ENCODE peak calls at places on chromosome 9, in four cellular contexts. Z is AG04450; Q is naive thymus-derived CD8-positive, alpha-beta T cell; W is heart right ventricle. G is an unnamed sample.

GRCh38 chr9:129011761-129012281 is 16.3 kb downstream of the SH3GLB2 start:
- DNase-seq in Z (no peak), Q (no peak), W (no peak), G (no peak)

GRCh38 chr9:16964228-16964627 is 93.8 kb upstream of the BNC2 start:
- DNase-seq in Z (peak; percentile 98), Q (no peak), W (no peak), G (no peak)

GRCh38 chr9:91884153-91884552 is 65.9 kb downstream of the ROR2 start:
- DNase-seq in Z (no peak), Q (no peak), W (no peak), G (no peak)

GRCh38 chr9:127158995-127159801 is 36.8 kb upstream of the ANGPTL2 start:
- DNase-seq in Z (peak; percentile 60), Q (no peak), W (no peak), G (no peak)

GRCh38 chr9:137607141-137607857 is 1.8 kb downstream of the ARRDC1 start:
- DNase-seq in Z (no peak), Q (no peak), W (no peak), G (no peak)

GRCh38 chr9:136311433-136312375 is 7.8 kb upstream of the CCDC187 start:
- DNase-seq in Z (no peak), Q (no peak), W (peak; percentile 12), G (no peak)

GRCh38 chr9:28956111-28956880 is 1383.0 kb upstream of the C9orf72 start:
- DNase-seq in Z (no peak), Q (no peak), W (no peak), G (no peak)

GRCh38 chr9:128921881-128922763 is 1.3 kb downstream of the PHYHD1 start:
- DNase-seq in Z (no peak), Q (peak; percentile 42), W (peak; percentile 63), G (peak; percentile 37)

GRCh38 chr9:121902483-121903135 is 190.5 kb downstream of the TTLL11 start:
- DNase-seq in Z (peak; percentile 97), Q (no peak), W (no peak), G (peak; percentile 95)

G was measured in endothelial cell of umbilical vein.